ENCODE peak calls at places on chromosomes 2 and 18, in nine cellular contexts. R, K, Q, B, E, P, L, Z and S are unnamed samples.

GRCh38 chr2:161556440-161556839 is 67.8 kb upstream of the SLC4A10 start:
- DNase-seq in R (no peak), K (no peak), Q (no peak), B (no peak), E (no peak), P (no peak), L (no peak), Z (no peak), S (no peak)

GRCh38 chr2:18871430-18871829 is 282.1 kb upstream of the NT5C1B start:
- DNase-seq in R (no peak), K (peak), Q (no peak), B (no peak), E (peak), P (no peak), L (no peak), Z (no peak), S (no peak)

GRCh38 chr18:73060666-73061270 is 193.0 kb upstream of the NETO1 start:
- DNase-seq in R (no peak), K (peak), Q (no peak), B (peak), E (no peak), P (no peak), L (no peak), Z (no peak), S (no peak)

GRCh38 chr18:3453540-3454364 is 3.8 kb downstream of the TGIF1 start:
- DNase-seq in R (peak), K (no peak), Q (peak), B (peak), E (peak), P (peak), L (no peak), Z (no peak), S (peak)

GRCh38 chr2:180367831-180368230 is 360.7 kb upstream of the CWC22 start:
- DNase-seq in R (no peak), K (peak), Q (no peak), B (no peak), E (no peak), P (peak), L (no peak), Z (no peak), S (no peak)

GRCh38 chr18:9001209-9001608 is 101.3 kb upstream of the NDUFV2 start:
- DNase-seq in R (no peak), K (no peak), Q (no peak), B (no peak), E (no peak), P (no peak), L (no peak), Z (no peak), S (no peak)

GRCh38 chr2:68320118-68320641 is 431 bp upstream of the CNRIP1 start:
- DNase-seq in R (no peak), K (peak), Q (no peak), B (peak), E (peak), P (no peak), L (no peak), Z (no peak), S (no peak)

GRCh38 chr2:224333631-224334030 is 68.3 kb downstream of the FAM124B start:
- DNase-seq in R (no peak), K (no peak), Q (no peak), B (no peak), E (no peak), P (no peak), L (no peak), Z (no peak), S (no peak)

GRCh38 chr2:126698991-126699390 is 43.0 kb downstream of the GYPC start:
- DNase-seq in R (no peak), K (no peak), Q (no peak), B (no peak), E (no peak), P (no peak), L (no peak), Z (no peak), S (no peak)

GRCh38 chr2:239930378-239930777 is 94.8 kb downstream of the NDUFA10 start:
- DNase-seq in R (peak), K (no peak), Q (no peak), B (no peak), E (no peak), P (no peak), L (no peak), Z (no peak), S (peak)

GRCh38 chr2:59301466-59302402 is 1060.6 kb upstream of the FANCL start:
- DNase-seq in R (peak), K (peak), Q (peak), B (peak), E (peak), P (peak), L (no peak), Z (no peak), S (peak)

GRCh38 chr2:3288455-3289163 is 89.0 kb downstream of the EIPR1 start:
- DNase-seq in R (peak), K (peak), Q (no peak), B (no peak), E (no peak), P (no peak), L (no peak), Z (no peak), S (peak)

GRCh38 chr2:54652540-54652939 is 70.9 kb upstream of the EML6 start:
- DNase-seq in R (no peak), K (no peak), Q (no peak), B (peak), E (no peak), P (no peak), L (no peak), Z (no peak), S (no peak)

GRCh38 chr18:75844102-75844604 is 416.6 kb upstream of the SMIM21 start:
- DNase-seq in R (no peak), K (no peak), Q (peak), B (no peak), E (no peak), P (no peak), L (no peak), Z (no peak), S (no peak)

GRCh38 chr2:238811293-238811692 is 36.6 kb upstream of the TWIST2 start:
- DNase-seq in R (no peak), K (no peak), Q (no peak), B (no peak), E (no peak), P (peak), L (no peak), Z (no peak), S (no peak)

GRCh38 chr18:59386909-59387515 is 27.9 kb upstream of the LMAN1 start:
- DNase-seq in R (no peak), K (no peak), Q (no peak), B (no peak), E (no peak), P (no peak), L (no peak), Z (no peak), S (no peak)

GRCh38 chr2:8536686-8537571 is 144.9 kb upstream of the ID2 start:
- DNase-seq in R (no peak), K (no peak), Q (no peak), B (no peak), E (no peak), P (no peak), L (no peak), Z (no peak), S (no peak)

GRCh38 chr2:46966576-46966975 is 51.0 kb upstream of the MCFD2 start:
- DNase-seq in R (no peak), K (no peak), Q (no peak), B (no peak), E (no peak), P (no peak), L (no peak), Z (no peak), S (no peak)

GRCh38 chr2:44964704-44965343 is 23.3 kb downstream of the SIX3 start:
- DNase-seq in R (no peak), K (peak), Q (no peak), B (peak), E (no peak), P (no peak), L (no peak), Z (no peak), S (no peak)